ENCODE peak calls at places on chromosomes 12 and 14, in four cellular contexts. One of them, this sample, is unnamed.

GRCh38 chr12:6062427-6063378 is 61.8 kb downstream of the VWF start:
- DNase-seq in A549: peak; percentile 59
- DNase-seq in H1: peak; percentile 90
- DNase-seq in K562: peak; percentile 71
- DNase-seq in this sample: peak; percentile 24

GRCh38 chr12:53055471-53056266 is 5.8 kb downstream of the TNS2 start:
- DNase-seq in A549: no peak
- DNase-seq in H1: no peak
- DNase-seq in K562: no peak
- DNase-seq in this sample: no peak

GRCh38 chr12:14186193-14186502 is 179.3 kb upstream of the ATF7IP start:
- DNase-seq in A549: no peak
- DNase-seq in H1: no peak
- DNase-seq in K562: no peak
- DNase-seq in this sample: no peak

GRCh38 chr12:92702754-92703679 is at the start of gene PLEKHG7:
- DNase-seq in A549: peak; percentile 9
- DNase-seq in H1: no peak
- DNase-seq in K562: no peak
- DNase-seq in this sample: peak; percentile 47

GRCh38 chr14:59239030-59239429 is 50.6 kb downstream of the DAAM1 start:
- DNase-seq in A549: no peak
- DNase-seq in H1: no peak
- DNase-seq in K562: no peak
- DNase-seq in this sample: no peak

GRCh38 chr14:79134346-79134745 is 964.2 kb downstream of the NRXN3 start:
- DNase-seq in A549: no peak
- DNase-seq in H1: no peak
- DNase-seq in K562: no peak
- DNase-seq in this sample: no peak

GRCh38 chr12:128205758-128206157 is 61.2 kb upstream of the TMEM132C start:
- DNase-seq in A549: no peak
- DNase-seq in H1: no peak
- DNase-seq in K562: no peak
- DNase-seq in this sample: no peak

GRCh38 chr12:128098725-128099124 is 168.2 kb upstream of the TMEM132C start:
- DNase-seq in A549: no peak
- DNase-seq in H1: no peak
- DNase-seq in K562: no peak
- DNase-seq in this sample: no peak

GRCh38 chr12:67415473-67415872 is 146.3 kb downstream of the CAND1 start:
- DNase-seq in A549: peak; percentile 34
- DNase-seq in H1: no peak
- DNase-seq in K562: no peak
- DNase-seq in this sample: peak; percentile 9

GRCh38 chr14:36402867-36403266 is 82.4 kb upstream of the MBIP start:
- DNase-seq in A549: no peak
- DNase-seq in H1: no peak
- DNase-seq in K562: no peak
- DNase-seq in this sample: no peak

GRCh38 chr14:35931346-35931745 is 105.2 kb downstream of the BRMS1L start:
- DNase-seq in A549: no peak
- DNase-seq in H1: no peak
- DNase-seq in K562: no peak
- DNase-seq in this sample: no peak

GRCh38 chr14:98571104-98571503 is 700.9 kb downstream of the BCL11B start:
- DNase-seq in A549: no peak
- DNase-seq in H1: no peak
- DNase-seq in K562: no peak
- DNase-seq in this sample: no peak

GRCh38 chr12:116066381-116067230 is 210.9 kb downstream of the MED13L start:
- DNase-seq in A549: peak; percentile 72
- DNase-seq in H1: no peak
- DNase-seq in K562: peak; percentile 49
- DNase-seq in this sample: peak; percentile 34

GRCh38 chr12:83985068-83985467 is 927.5 kb downstream of the SLC6A15 start:
- DNase-seq in A549: no peak
- DNase-seq in H1: no peak
- DNase-seq in K562: no peak
- DNase-seq in this sample: no peak

GRCh38 chr12:52585951-52586350 is 12.3 kb upstream of the KRT74 start:
- DNase-seq in A549: no peak
- DNase-seq in H1: no peak
- DNase-seq in K562: no peak
- DNase-seq in this sample: no peak

GRCh38 chr14:34247605-34248004 is 214.4 kb downstream of the SPTSSA start:
- DNase-seq in A549: no peak
- DNase-seq in H1: no peak
- DNase-seq in K562: no peak
- DNase-seq in this sample: no peak

GRCh38 chr12:67647251-67647546 is 1.3 kb upstream of the DYRK2 start:
- DNase-seq in A549: no peak
- DNase-seq in H1: no peak
- DNase-seq in K562: no peak
- DNase-seq in this sample: no peak

GRCh38 chr12:32264995-32265394 is 134.4 kb upstream of the FGD4 start:
- DNase-seq in A549: no peak
- DNase-seq in H1: no peak
- DNase-seq in K562: no peak
- DNase-seq in this sample: no peak

GRCh38 chr14:68379510-68380303 is 413.2 kb downstream of the ZFP36L1 start:
- DNase-seq in A549: no peak
- DNase-seq in H1: no peak
- DNase-seq in K562: no peak
- DNase-seq in this sample: no peak

GRCh38 chr12:6146509-6146908 is 22.0 kb upstream of the VWF start:
- DNase-seq in A549: no peak
- DNase-seq in H1: no peak
- DNase-seq in K562: no peak
- DNase-seq in this sample: no peak

GRCh38 chr12:92432724-92433281 is 270.0 kb upstream of the PLEKHG7 start:
- DNase-seq in A549: no peak
- DNase-seq in H1: no peak
- DNase-seq in K562: no peak
- DNase-seq in this sample: no peak

GRCh38 chr12:125949471-125949870 is 884.2 kb downstream of the AACS start:
- DNase-seq in A549: no peak
- DNase-seq in H1: no peak
- DNase-seq in K562: no peak
- DNase-seq in this sample: no peak

GRCh38 chr12:125954362-125954761 is 889.1 kb downstream of the AACS start:
- DNase-seq in A549: no peak
- DNase-seq in H1: no peak
- DNase-seq in K562: no peak
- DNase-seq in this sample: no peak
- TF ChIP-seq RNF2 in A549: no peak
- TF ChIP-seq RNF2 in H1: no peak
- TF ChIP-seq RNF2 in K562: no peak
- TF ChIP-seq RNF2 in this sample: no peak

DNA sequence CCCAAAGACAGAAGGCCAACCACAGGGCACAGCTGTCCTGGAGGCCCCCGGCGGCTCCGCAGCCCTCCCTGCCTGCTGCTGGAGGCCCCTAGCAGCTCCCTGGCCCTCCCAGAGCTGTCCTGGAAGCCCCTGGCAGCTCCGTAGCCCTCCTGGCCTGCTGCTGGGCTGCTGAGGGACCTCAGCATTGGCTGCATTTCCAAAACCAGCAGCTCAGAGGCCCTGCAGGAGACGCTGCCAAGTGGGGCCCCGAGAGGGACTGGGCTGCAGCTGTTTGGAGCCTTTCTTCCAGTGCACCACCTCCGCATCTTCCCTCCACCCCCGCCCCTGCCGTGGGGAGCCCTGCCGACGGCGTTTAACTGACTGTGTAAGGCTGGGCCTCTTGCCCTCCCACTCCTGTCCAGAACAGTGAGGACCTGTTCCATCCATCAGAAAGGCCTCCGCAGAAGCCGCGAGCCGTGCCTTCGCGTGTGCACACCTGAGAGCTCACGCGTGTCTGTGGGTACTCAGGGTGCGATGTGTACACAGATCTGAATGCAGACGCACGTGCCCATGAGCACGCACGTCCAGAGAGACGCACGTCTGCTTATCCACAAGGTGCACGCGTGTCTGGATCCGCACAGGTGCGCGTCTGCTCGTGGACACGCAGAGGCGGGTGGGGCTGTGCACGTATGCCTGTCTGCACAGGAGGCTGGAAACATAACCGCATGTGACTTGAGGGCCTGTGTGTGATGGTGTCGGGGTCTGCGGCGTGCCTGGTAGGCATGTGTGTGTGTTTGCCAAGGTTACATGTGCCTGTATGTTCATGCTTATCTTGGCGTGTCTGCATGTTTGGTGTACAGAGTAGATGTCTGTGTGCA is 57.0 kb upstream of the FBRSL1 start:
- DNase-seq in A549: no peak
- DNase-seq in H1: no peak
- DNase-seq in K562: no peak
- DNase-seq in this sample: no peak
- TF ChIP-seq HDAC2 in A549: no peak
- TF ChIP-seq HDAC2 in H1: no peak
- TF ChIP-seq HDAC2 in K562: no peak
- TF ChIP-seq HDAC2 in this sample: no peak

GRCh38 chr14:89856871-89857345 is 97.6 kb downstream of the EFCAB11 start:
- DNase-seq in A549: peak; percentile 25
- DNase-seq in H1: peak; percentile 24
- DNase-seq in K562: no peak
- DNase-seq in this sample: no peak

GRCh38 chr14:89851031-89851430 is 103.5 kb downstream of the EFCAB11 start:
- DNase-seq in A549: no peak
- DNase-seq in H1: no peak
- DNase-seq in K562: no peak
- DNase-seq in this sample: no peak

GRCh38 chr14:89853976-89854693 is 100.4 kb downstream of the EFCAB11 start:
- DNase-seq in A549: no peak
- DNase-seq in H1: peak; percentile 29
- DNase-seq in K562: no peak
- DNase-seq in this sample: no peak

GRCh38 chr14:89858084-89858483 is 96.4 kb downstream of the EFCAB11 start:
- DNase-seq in A549: no peak
- DNase-seq in H1: peak; percentile 7
- DNase-seq in K562: no peak
- DNase-seq in this sample: no peak

GRCh38 chr14:89855961-89856360 is 98.6 kb downstream of the EFCAB11 start:
- DNase-seq in A549: no peak
- DNase-seq in H1: no peak
- DNase-seq in K562: no peak
- DNase-seq in this sample: no peak
- TF ChIP-seq RNF2 in A549: no peak
- TF ChIP-seq RNF2 in H1: no peak
- TF ChIP-seq RNF2 in K562: no peak
- TF ChIP-seq RNF2 in this sample: no peak

GRCh38 chr12:11724888-11725310 is 75.4 kb downstream of the ETV6 start:
- DNase-seq in A549: no peak
- DNase-seq in H1: no peak
- DNase-seq in K562: no peak
- DNase-seq in this sample: no peak
- TF ChIP-seq HDAC2 in A549: no peak
- TF ChIP-seq HDAC2 in H1: no peak
- TF ChIP-seq HDAC2 in K562: no peak
- TF ChIP-seq HDAC2 in this sample: no peak

DNA sequence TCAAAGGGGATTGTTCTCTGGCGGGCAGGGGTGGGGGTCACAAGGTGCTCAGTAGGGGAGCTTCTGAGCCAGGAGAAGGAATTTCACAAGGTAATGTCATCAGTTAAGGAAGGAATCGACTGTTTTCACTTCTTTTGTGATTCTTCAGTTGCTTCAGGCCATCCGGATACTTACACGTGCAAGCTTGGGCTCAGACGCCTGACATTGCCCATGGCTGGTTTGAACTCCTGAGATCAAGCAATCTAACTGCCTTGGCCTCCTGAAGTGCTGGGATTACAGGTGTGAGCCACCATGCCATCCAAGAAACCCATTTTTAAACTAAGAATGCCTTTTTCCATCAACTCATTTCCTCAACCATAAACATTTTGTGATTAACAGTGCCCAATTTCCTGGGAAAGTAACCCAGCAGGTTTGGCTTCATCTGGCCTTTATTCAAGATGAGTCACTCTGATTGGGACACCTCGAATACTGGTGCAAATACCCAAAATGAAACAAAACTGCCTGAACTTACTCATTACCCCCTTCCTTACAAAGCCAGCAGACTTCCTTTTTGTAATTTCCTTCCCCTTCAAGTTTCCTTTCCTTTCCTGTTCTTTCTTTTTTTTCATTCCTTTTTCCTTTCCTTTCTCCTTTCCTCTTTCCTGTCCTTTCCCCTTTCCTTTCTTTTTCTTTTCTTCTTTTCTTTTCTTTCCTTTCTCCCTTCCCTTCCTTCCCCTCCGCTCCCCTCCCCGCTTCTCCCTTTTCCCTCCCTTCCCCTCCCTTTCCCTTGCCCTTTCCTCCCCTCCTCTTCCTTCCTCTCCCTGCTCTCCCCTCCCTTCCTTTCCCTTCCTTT is 10.2 kb upstream of the RNASE10 start:
- DNase-seq in A549: no peak
- DNase-seq in H1: no peak
- DNase-seq in K562: no peak
- DNase-seq in this sample: no peak
- TF ChIP-seq RNF2 in A549: no peak
- TF ChIP-seq RNF2 in H1: no peak
- TF ChIP-seq RNF2 in K562: no peak
- TF ChIP-seq RNF2 in this sample: no peak

GRCh38 chr14:94826774-94827173 is 56.9 kb upstream of the GSC start:
- DNase-seq in A549: no peak
- DNase-seq in H1: no peak
- DNase-seq in K562: no peak
- DNase-seq in this sample: peak; percentile 41
- TF ChIP-seq HDAC2 in A549: no peak
- TF ChIP-seq HDAC2 in H1: no peak
- TF ChIP-seq HDAC2 in K562: no peak
- TF ChIP-seq HDAC2 in this sample: no peak